ENCODE peak calls at places on chromosome 17, in nine cellular contexts. One of them, this sample, is unnamed.

GRCh38 chr17:74654742-74655141 is 31.2 kb upstream of the CD300E start:
- DNase-seq in effector memory CD4-positive, alpha-beta T cell: no peak
- DNase-seq in colonic mucosa: no peak
- DNase-seq in ovary: no peak
- DNase-seq in cardiac muscle cell: no peak
- DNase-seq in CD8-positive, alpha-beta T cell: no peak
- DNase-seq in neural progenitor cell: no peak
- DNase-seq in body of pancreas: no peak
- DNase-seq in testis: no peak
- DNase-seq in this sample: no peak

GRCh38 chr17:3754458-3755334 is 31.0 kb downstream of the HASPIN start:
- DNase-seq in effector memory CD4-positive, alpha-beta T cell: peak; percentile 76
- DNase-seq in colonic mucosa: peak; percentile 96
- DNase-seq in ovary: peak; percentile 44
- DNase-seq in cardiac muscle cell: no peak
- DNase-seq in CD8-positive, alpha-beta T cell: peak; percentile 70
- DNase-seq in neural progenitor cell: peak; percentile 95
- DNase-seq in body of pancreas: peak; percentile 98
- DNase-seq in testis: peak; percentile 82
- DNase-seq in this sample: no peak

GRCh38 chr17:31428111-31428510 is 36.6 kb downstream of the RAB11FIP4 start:
- DNase-seq in effector memory CD4-positive, alpha-beta T cell: no peak
- DNase-seq in colonic mucosa: no peak
- DNase-seq in ovary: no peak
- DNase-seq in cardiac muscle cell: no peak
- DNase-seq in CD8-positive, alpha-beta T cell: no peak
- DNase-seq in neural progenitor cell: no peak
- DNase-seq in body of pancreas: no peak
- DNase-seq in testis: no peak
- DNase-seq in this sample: no peak

GRCh38 chr17:17801800-17802481 is 34.8 kb downstream of the SREBF1 start:
- DNase-seq in effector memory CD4-positive, alpha-beta T cell: no peak
- DNase-seq in colonic mucosa: no peak
- DNase-seq in ovary: no peak
- DNase-seq in cardiac muscle cell: no peak
- DNase-seq in CD8-positive, alpha-beta T cell: no peak
- DNase-seq in neural progenitor cell: no peak
- DNase-seq in body of pancreas: no peak
- DNase-seq in testis: no peak
- DNase-seq in this sample: no peak

GRCh38 chr17:47240375-47240764 is 13.3 kb upstream of the ITGB3 start:
- DNase-seq in effector memory CD4-positive, alpha-beta T cell: no peak
- DNase-seq in colonic mucosa: no peak
- DNase-seq in ovary: no peak
- DNase-seq in cardiac muscle cell: no peak
- DNase-seq in CD8-positive, alpha-beta T cell: no peak
- DNase-seq in neural progenitor cell: no peak
- DNase-seq in body of pancreas: no peak
- DNase-seq in testis: no peak
- DNase-seq in this sample: no peak

GRCh38 chr17:82063424-82064415 is 1.9 kb downstream of the DUS1L start:
- DNase-seq in effector memory CD4-positive, alpha-beta T cell: no peak
- DNase-seq in colonic mucosa: no peak
- DNase-seq in ovary: no peak
- DNase-seq in cardiac muscle cell: no peak
- DNase-seq in CD8-positive, alpha-beta T cell: no peak
- DNase-seq in neural progenitor cell: no peak
- DNase-seq in body of pancreas: no peak
- DNase-seq in testis: no peak
- DNase-seq in this sample: no peak

GRCh38 chr17:38967290-38967738 is at the start of gene FBXO47:
- DNase-seq in effector memory CD4-positive, alpha-beta T cell: peak; percentile 64
- DNase-seq in colonic mucosa: peak; percentile 89
- DNase-seq in ovary: peak; percentile 92
- DNase-seq in cardiac muscle cell: peak; percentile 96
- DNase-seq in CD8-positive, alpha-beta T cell: peak; percentile 65
- DNase-seq in neural progenitor cell: peak; percentile 87
- DNase-seq in body of pancreas: peak; percentile 97
- DNase-seq in testis: peak; percentile 97
- DNase-seq in this sample: peak; percentile 64

GRCh38 chr17:53032861-53033271 is 789.9 kb upstream of the KIF2B start:
- DNase-seq in effector memory CD4-positive, alpha-beta T cell: no peak
- DNase-seq in colonic mucosa: peak; percentile 37
- DNase-seq in ovary: no peak
- DNase-seq in cardiac muscle cell: peak; percentile 88
- DNase-seq in CD8-positive, alpha-beta T cell: no peak
- DNase-seq in neural progenitor cell: peak; percentile 87
- DNase-seq in body of pancreas: peak; percentile 65
- DNase-seq in testis: peak; percentile 28
- DNase-seq in this sample: no peak

GRCh38 chr17:47267354-47267828 is 13.8 kb downstream of the ITGB3 start:
- DNase-seq in effector memory CD4-positive, alpha-beta T cell: no peak
- DNase-seq in colonic mucosa: no peak
- DNase-seq in ovary: no peak
- DNase-seq in cardiac muscle cell: peak; percentile 72
- DNase-seq in CD8-positive, alpha-beta T cell: no peak
- DNase-seq in neural progenitor cell: no peak
- DNase-seq in body of pancreas: no peak
- DNase-seq in testis: no peak
- DNase-seq in this sample: no peak

GRCh38 chr17:7589891-7590611 is at the start of gene SOX15:
- DNase-seq in effector memory CD4-positive, alpha-beta T cell: no peak
- DNase-seq in colonic mucosa: peak; percentile 42
- DNase-seq in ovary: no peak
- DNase-seq in cardiac muscle cell: no peak
- DNase-seq in CD8-positive, alpha-beta T cell: no peak
- DNase-seq in neural progenitor cell: peak; percentile 54
- DNase-seq in body of pancreas: no peak
- DNase-seq in testis: no peak
- DNase-seq in this sample: no peak

GRCh38 chr17:2011421-2012371 is 13.4 kb downstream of the RTN4RL1 start:
- DNase-seq in effector memory CD4-positive, alpha-beta T cell: no peak
- DNase-seq in colonic mucosa: no peak
- DNase-seq in ovary: no peak
- DNase-seq in cardiac muscle cell: peak; percentile 67
- DNase-seq in CD8-positive, alpha-beta T cell: no peak
- DNase-seq in neural progenitor cell: peak; percentile 55
- DNase-seq in body of pancreas: peak; percentile 69
- DNase-seq in testis: no peak
- DNase-seq in this sample: no peak

GRCh38 chr17:74445156-74445555 is 13.3 kb downstream of the GPRC5C start:
- DNase-seq in effector memory CD4-positive, alpha-beta T cell: no peak
- DNase-seq in colonic mucosa: no peak
- DNase-seq in ovary: no peak
- DNase-seq in cardiac muscle cell: no peak
- DNase-seq in CD8-positive, alpha-beta T cell: no peak
- DNase-seq in neural progenitor cell: no peak
- DNase-seq in body of pancreas: no peak
- DNase-seq in testis: no peak
- DNase-seq in this sample: no peak

GRCh38 chr17:39244016-39244599 is 18.4 kb upstream of the STAC2 start:
- DNase-seq in effector memory CD4-positive, alpha-beta T cell: no peak
- DNase-seq in colonic mucosa: no peak
- DNase-seq in ovary: no peak
- DNase-seq in cardiac muscle cell: no peak
- DNase-seq in CD8-positive, alpha-beta T cell: no peak
- DNase-seq in neural progenitor cell: no peak
- DNase-seq in body of pancreas: no peak
- DNase-seq in testis: no peak
- DNase-seq in this sample: no peak

GRCh38 chr17:42050360-42051012 is at the start of gene C17orf113:
- DNase-seq in effector memory CD4-positive, alpha-beta T cell: peak; percentile 16
- DNase-seq in colonic mucosa: peak; percentile 59
- DNase-seq in ovary: peak; percentile 56
- DNase-seq in cardiac muscle cell: peak; percentile 32
- DNase-seq in CD8-positive, alpha-beta T cell: peak; percentile 37
- DNase-seq in neural progenitor cell: peak; percentile 88
- DNase-seq in body of pancreas: peak; percentile 69
- DNase-seq in testis: peak; percentile 62
- DNase-seq in this sample: no peak
- H3K27ac ChIP-seq in effector memory CD4-positive, alpha-beta T cell: no peak within 1 kb of the TSS
- H3K27ac ChIP-seq in colonic mucosa: no peak within 1 kb of the TSS
- H3K27ac ChIP-seq in ovary: no peak within 1 kb of the TSS
- H3K27ac ChIP-seq in cardiac muscle cell: no peak within 1 kb of the TSS
- H3K27ac ChIP-seq in CD8-positive, alpha-beta T cell: no peak within 1 kb of the TSS
- H3K27ac ChIP-seq in neural progenitor cell: no peak within 1 kb of the TSS
- H3K27ac ChIP-seq in body of pancreas: peak within 1 kb of the TSS; percentile 72
- H3K27ac ChIP-seq in testis: peak within 1 kb of the TSS; percentile 50
- H3K27ac ChIP-seq in this sample: no peak within 1 kb of the TSS

DNA sequence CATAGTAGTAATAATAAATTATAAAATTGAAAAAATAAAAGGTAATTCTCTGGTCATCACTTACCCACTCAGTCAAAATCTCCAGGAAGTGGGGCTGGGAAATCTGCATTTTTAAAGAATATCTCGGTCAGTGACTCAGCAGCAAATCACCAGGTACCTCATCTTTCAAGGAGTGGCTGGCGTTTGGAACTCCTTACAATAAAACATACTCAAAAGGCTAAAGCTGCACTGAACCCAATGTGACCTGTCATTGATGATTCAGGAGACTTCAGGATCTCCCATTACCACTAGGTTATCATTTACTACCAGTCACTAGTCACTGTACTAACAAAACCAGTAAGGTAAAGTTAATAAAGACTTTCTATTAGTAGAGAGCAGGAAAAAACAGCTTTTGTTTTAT is 21.5 kb upstream of the RFFL start:
- DNase-seq in effector memory CD4-positive, alpha-beta T cell: no peak
- DNase-seq in colonic mucosa: no peak
- DNase-seq in ovary: no peak
- DNase-seq in cardiac muscle cell: no peak
- DNase-seq in CD8-positive, alpha-beta T cell: no peak
- DNase-seq in neural progenitor cell: no peak
- DNase-seq in body of pancreas: no peak
- DNase-seq in testis: no peak
- DNase-seq in this sample: no peak
- H3K4me3 ChIP-seq in effector memory CD4-positive, alpha-beta T cell: no peak overlapping the region
- H3K4me3 ChIP-seq in colonic mucosa: no peak overlapping the region
- H3K4me3 ChIP-seq in ovary: no peak overlapping the region
- H3K4me3 ChIP-seq in cardiac muscle cell: no peak overlapping the region
- H3K4me3 ChIP-seq in CD8-positive, alpha-beta T cell: no peak overlapping the region
- H3K4me3 ChIP-seq in neural progenitor cell: no peak overlapping the region
- H3K4me3 ChIP-seq in body of pancreas: no peak overlapping the region
- H3K4me3 ChIP-seq in testis: no peak overlapping the region
- H3K4me3 ChIP-seq in this sample: no peak overlapping the region

GRCh38 chr17:75850928-75851692 is 4.0 kb downstream of the WBP2 start:
- DNase-seq in effector memory CD4-positive, alpha-beta T cell: no peak
- DNase-seq in colonic mucosa: no peak
- DNase-seq in ovary: no peak
- DNase-seq in cardiac muscle cell: no peak
- DNase-seq in CD8-positive, alpha-beta T cell: no peak
- DNase-seq in neural progenitor cell: no peak
- DNase-seq in body of pancreas: no peak
- DNase-seq in testis: no peak
- DNase-seq in this sample: no peak

GRCh38 chr17:75847595-75848522 is 3.7 kb upstream of the UNC13D start:
- DNase-seq in effector memory CD4-positive, alpha-beta T cell: no peak
- DNase-seq in colonic mucosa: no peak
- DNase-seq in ovary: no peak
- DNase-seq in cardiac muscle cell: no peak
- DNase-seq in CD8-positive, alpha-beta T cell: no peak
- DNase-seq in neural progenitor cell: no peak
- DNase-seq in body of pancreas: peak; percentile 60
- DNase-seq in testis: no peak
- DNase-seq in this sample: no peak

GRCh38 chr17:75848523-75849303 is 4.5 kb upstream of the UNC13D start:
- DNase-seq in effector memory CD4-positive, alpha-beta T cell: peak; percentile 55
- DNase-seq in colonic mucosa: peak; percentile 93
- DNase-seq in ovary: peak; percentile 71
- DNase-seq in cardiac muscle cell: peak; percentile 66
- DNase-seq in CD8-positive, alpha-beta T cell: peak; percentile 80
- DNase-seq in neural progenitor cell: peak; percentile 84
- DNase-seq in body of pancreas: peak; percentile 84
- DNase-seq in testis: peak; percentile 91
- DNase-seq in this sample: no peak

GRCh38 chr17:75849304-75849695 is 5.1 kb upstream of the UNC13D start:
- DNase-seq in effector memory CD4-positive, alpha-beta T cell: no peak
- DNase-seq in colonic mucosa: no peak
- DNase-seq in ovary: no peak
- DNase-seq in cardiac muscle cell: peak; percentile 33
- DNase-seq in CD8-positive, alpha-beta T cell: no peak
- DNase-seq in neural progenitor cell: no peak
- DNase-seq in body of pancreas: no peak
- DNase-seq in testis: no peak
- DNase-seq in this sample: no peak

DNA sequence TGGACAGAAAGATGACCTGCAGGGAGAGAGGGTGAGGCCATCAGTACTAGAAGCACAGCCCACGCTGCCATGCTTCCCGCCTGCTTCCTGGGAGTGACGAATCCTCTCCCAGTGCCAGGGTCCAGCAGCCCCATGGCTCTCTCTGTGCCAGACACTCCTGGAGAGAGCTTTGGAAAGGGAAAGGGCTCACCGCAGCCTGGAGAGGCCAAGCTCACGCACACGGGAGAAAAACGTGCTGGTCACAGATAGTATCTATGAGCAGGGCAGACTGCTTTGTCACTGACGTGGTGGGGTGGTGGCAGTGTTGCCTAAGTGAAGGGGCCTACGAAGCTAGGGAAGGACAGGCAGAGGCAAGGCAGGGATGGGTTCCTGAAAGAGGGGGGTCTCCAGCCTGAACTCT is 5.4 kb downstream of the WBP2 start:
- DNase-seq in effector memory CD4-positive, alpha-beta T cell: no peak
- DNase-seq in colonic mucosa: no peak
- DNase-seq in ovary: no peak
- DNase-seq in cardiac muscle cell: no peak
- DNase-seq in CD8-positive, alpha-beta T cell: no peak
- DNase-seq in neural progenitor cell: no peak
- DNase-seq in body of pancreas: no peak
- DNase-seq in testis: no peak
- DNase-seq in this sample: no peak
- H3K4me1 ChIP-seq in effector memory CD4-positive, alpha-beta T cell: peaks cover 24% of the 10 kb centered on the region
- H3K4me1 ChIP-seq in colonic mucosa: peaks cover 35% of the 10 kb centered on the region
- H3K4me1 ChIP-seq in ovary: peaks cover 9% of the 10 kb centered on the region
- H3K4me1 ChIP-seq in cardiac muscle cell: peaks cover 13% of the 10 kb centered on the region
- H3K4me1 ChIP-seq in CD8-positive, alpha-beta T cell: peaks cover 23% of the 10 kb centered on the region
- H3K4me1 ChIP-seq in neural progenitor cell: no peaks in the 10 kb centered on the region
- H3K4me1 ChIP-seq in body of pancreas: peaks cover 84% of the 10 kb centered on the region
- H3K4me1 ChIP-seq in testis: peaks cover 54% of the 10 kb centered on the region
- H3K4me1 ChIP-seq in this sample: peaks cover 68% of the 10 kb centered on the region

DNA sequence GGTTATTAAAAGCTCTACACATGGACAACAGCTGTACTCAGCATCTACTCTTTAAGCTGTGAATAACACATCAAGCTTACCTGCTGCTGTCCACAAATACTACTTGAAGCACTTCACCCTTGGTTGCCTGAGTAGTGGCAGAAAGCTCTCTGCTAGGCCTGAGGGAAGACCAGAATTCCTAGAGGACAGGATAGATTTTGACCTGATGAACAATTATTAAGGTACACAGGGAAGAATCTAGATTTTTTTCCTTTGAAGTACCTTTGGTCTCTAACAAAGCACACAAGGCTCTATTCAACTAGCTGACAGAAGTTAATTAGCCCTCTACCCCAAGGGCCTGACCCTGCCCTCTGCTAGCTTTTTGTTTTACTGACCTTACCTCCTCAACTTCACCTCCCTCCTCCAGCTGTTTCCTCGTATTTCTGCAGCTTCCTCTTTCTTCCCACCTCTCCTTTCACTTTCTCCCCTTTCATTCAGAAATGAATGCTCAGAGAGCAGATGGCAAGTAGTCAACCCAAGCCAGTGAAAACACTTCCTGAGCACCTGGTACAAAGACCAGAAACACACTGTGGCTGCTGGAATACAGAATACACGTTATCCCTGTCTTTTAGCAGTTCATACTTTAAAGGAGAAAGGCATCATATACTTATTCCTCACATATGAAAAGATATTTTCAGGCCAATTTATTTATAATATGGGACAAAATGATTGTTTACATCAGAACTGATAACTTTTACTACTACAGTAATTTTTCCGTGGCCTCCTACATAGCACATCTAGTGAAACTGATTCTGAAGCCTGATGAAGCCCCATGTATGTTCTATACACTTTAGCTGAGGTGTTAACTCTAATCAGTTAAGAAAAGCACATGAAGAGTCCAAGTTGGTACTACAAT is 5.7 kb upstream of the VEZF1 start:
- DNase-seq in effector memory CD4-positive, alpha-beta T cell: no peak
- DNase-seq in colonic mucosa: no peak
- DNase-seq in ovary: no peak
- DNase-seq in cardiac muscle cell: no peak
- DNase-seq in CD8-positive, alpha-beta T cell: no peak
- DNase-seq in neural progenitor cell: peak; percentile 61
- DNase-seq in body of pancreas: no peak
- DNase-seq in testis: no peak
- DNase-seq in this sample: no peak
- H3K27ac ChIP-seq in effector memory CD4-positive, alpha-beta T cell: no peak overlapping the region
- H3K27ac ChIP-seq in colonic mucosa: peak overlapping the region; percentile 1
- H3K27ac ChIP-seq in ovary: no peak overlapping the region
- H3K27ac ChIP-seq in cardiac muscle cell: peak overlapping the region; percentile 2
- H3K27ac ChIP-seq in CD8-positive, alpha-beta T cell: no peak overlapping the region
- H3K27ac ChIP-seq in neural progenitor cell: peak overlapping the region; percentile 30
- H3K27ac ChIP-seq in body of pancreas: peak overlapping the region; percentile 20
- H3K27ac ChIP-seq in testis: no peak overlapping the region
- H3K27ac ChIP-seq in this sample: peak overlapping the region; percentile 49

This sample was measured in esophagus squamous epithelium.